ENCODE peak calls at places on chromosome 10, in five cellular contexts. One of them, this sample, is unnamed.

GRCh38 chr10:24652381-24652957 is 71.2 kb downstream of the ARHGAP21 start:
- DNase-seq in WERI-Rb-1: no peak
- DNase-seq in endothelial cell of umbilical vein: no peak
- DNase-seq in HFF-Myc: no peak
- DNase-seq in tibial nerve: no peak
- DNase-seq in this sample: no peak

GRCh38 chr10:30862486-30862885 is 169.2 kb downstream of the ZNF438 start:
- DNase-seq in HFF-Myc: no peak
- DNase-seq in endothelial cell of umbilical vein: no peak
- DNase-seq in tibial nerve: no peak
- DNase-seq in WERI-Rb-1: no peak
- DNase-seq in this sample: no peak

GRCh38 chr10:13891542-13892431 is 305.0 kb downstream of the PRPF18 start:
- DNase-seq in WERI-Rb-1: peak
- DNase-seq in HFF-Myc: no peak
- DNase-seq in endothelial cell of umbilical vein: peak
- DNase-seq in tibial nerve: no peak
- DNase-seq in this sample: no peak

GRCh38 chr10:58868736-58869435 is 307.6 kb upstream of the PHYHIPL start:
- DNase-seq in HFF-Myc: no peak
- DNase-seq in endothelial cell of umbilical vein: no peak
- DNase-seq in tibial nerve: no peak
- DNase-seq in WERI-Rb-1: no peak
- DNase-seq in this sample: no peak

GRCh38 chr10:11176746-11177145 is 159.1 kb downstream of the CELF2 start:
- DNase-seq in endothelial cell of umbilical vein: no peak
- DNase-seq in HFF-Myc: no peak
- DNase-seq in WERI-Rb-1: no peak
- DNase-seq in tibial nerve: no peak
- DNase-seq in this sample: peak

GRCh38 chr10:61992059-61992460 is 90.6 kb downstream of the ARID5B start:
- DNase-seq in tibial nerve: no peak
- DNase-seq in WERI-Rb-1: no peak
- DNase-seq in endothelial cell of umbilical vein: peak
- DNase-seq in HFF-Myc: no peak
- DNase-seq in this sample: no peak

GRCh38 chr10:48773580-48773979 is 88.9 kb downstream of the WDFY4 start:
- DNase-seq in tibial nerve: no peak
- DNase-seq in WERI-Rb-1: no peak
- DNase-seq in HFF-Myc: no peak
- DNase-seq in endothelial cell of umbilical vein: no peak
- DNase-seq in this sample: peak

GRCh38 chr10:16520900-16521299 is 779 bp downstream of the C1QL3 start:
- DNase-seq in tibial nerve: no peak
- DNase-seq in HFF-Myc: no peak
- DNase-seq in endothelial cell of umbilical vein: no peak
- DNase-seq in WERI-Rb-1: peak
- DNase-seq in this sample: no peak

GRCh38 chr10:114367676-114368391 is 36.5 kb downstream of the AFAP1L2 start:
- DNase-seq in HFF-Myc: no peak
- DNase-seq in WERI-Rb-1: no peak
- DNase-seq in endothelial cell of umbilical vein: peak
- DNase-seq in tibial nerve: no peak
- DNase-seq in this sample: no peak

GRCh38 chr10:124152139-124152780 is 58.9 kb upstream of the CHST15 start:
- DNase-seq in endothelial cell of umbilical vein: no peak
- DNase-seq in WERI-Rb-1: no peak
- DNase-seq in HFF-Myc: peak
- DNase-seq in tibial nerve: peak
- DNase-seq in this sample: no peak

GRCh38 chr10:61135276-61135721 is 191.3 kb upstream of the RHOBTB1 start:
- DNase-seq in HFF-Myc: no peak
- DNase-seq in endothelial cell of umbilical vein: peak
- DNase-seq in tibial nerve: no peak
- DNase-seq in WERI-Rb-1: no peak
- DNase-seq in this sample: no peak

GRCh38 chr10:11208908-11209809 is 191.5 kb downstream of the CELF2 start:
- DNase-seq in endothelial cell of umbilical vein: peak
- DNase-seq in tibial nerve: no peak
- DNase-seq in HFF-Myc: no peak
- DNase-seq in WERI-Rb-1: no peak
- DNase-seq in this sample: no peak

GRCh38 chr10:78424721-78425120 is 391.1 kb downstream of the RPS24 start:
- DNase-seq in HFF-Myc: no peak
- DNase-seq in WERI-Rb-1: no peak
- DNase-seq in tibial nerve: no peak
- DNase-seq in endothelial cell of umbilical vein: peak
- DNase-seq in this sample: no peak

GRCh38 chr10:117365612-117366011 is 9.6 kb downstream of the PDZD8 start:
- DNase-seq in HFF-Myc: no peak
- DNase-seq in tibial nerve: no peak
- DNase-seq in endothelial cell of umbilical vein: peak
- DNase-seq in WERI-Rb-1: no peak
- DNase-seq in this sample: no peak

GRCh38 chr10:22476601-22477364 is 131.5 kb downstream of the SPAG6 start:
- DNase-seq in WERI-Rb-1: no peak
- DNase-seq in tibial nerve: no peak
- DNase-seq in endothelial cell of umbilical vein: no peak
- DNase-seq in HFF-Myc: no peak
- DNase-seq in this sample: peak

GRCh38 chr10:86648706-86649426 is 5.5 kb upstream of the OPN4 start:
- DNase-seq in WERI-Rb-1: no peak
- DNase-seq in HFF-Myc: peak
- DNase-seq in tibial nerve: peak
- DNase-seq in endothelial cell of umbilical vein: no peak
- DNase-seq in this sample: peak

GRCh38 chr10:105797234-105797890 is 1156.3 kb downstream of the SORCS3 start:
- DNase-seq in tibial nerve: no peak
- DNase-seq in HFF-Myc: no peak
- DNase-seq in WERI-Rb-1: no peak
- DNase-seq in endothelial cell of umbilical vein: peak
- DNase-seq in this sample: no peak

GRCh38 chr10:30439931-30440330 is 5.9 kb downstream of the MAP3K8 start:
- DNase-seq in tibial nerve: no peak
- DNase-seq in HFF-Myc: no peak
- DNase-seq in endothelial cell of umbilical vein: no peak
- DNase-seq in WERI-Rb-1: no peak
- DNase-seq in this sample: no peak

GRCh38 chr10:13617146-13617545 is 30.4 kb downstream of the PRPF18 start:
- DNase-seq in tibial nerve: no peak
- DNase-seq in HFF-Myc: no peak
- DNase-seq in WERI-Rb-1: no peak
- DNase-seq in endothelial cell of umbilical vein: no peak
- DNase-seq in this sample: no peak

DNA sequence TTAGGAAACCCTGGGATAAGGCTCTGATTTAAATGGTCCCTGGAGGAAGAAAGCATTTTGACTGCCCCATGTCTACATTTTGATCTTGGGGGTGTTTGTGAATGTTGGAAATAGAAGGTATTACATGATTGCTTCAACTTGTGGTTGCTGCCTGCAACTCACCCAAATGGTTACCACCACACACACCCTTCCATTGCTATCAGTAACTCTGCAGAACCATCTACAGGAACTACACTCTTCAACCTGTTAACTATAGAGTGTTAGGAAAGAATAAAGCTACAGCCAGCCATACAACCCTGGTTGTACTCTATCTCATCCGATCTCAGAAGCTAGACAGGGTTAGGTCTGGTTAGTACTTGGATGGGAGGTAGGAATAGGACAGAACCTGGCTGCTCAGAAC is 71.2 kb downstream of the APBB1IP start:
- DNase-seq in WERI-Rb-1: no peak
- DNase-seq in HFF-Myc: no peak
- DNase-seq in tibial nerve: no peak
- DNase-seq in endothelial cell of umbilical vein: no peak
- DNase-seq in this sample: no peak
- TF ChIP-seq CTCF in WERI-Rb-1: no peak
- TF ChIP-seq CTCF in HFF-Myc: no peak
- TF ChIP-seq CTCF in tibial nerve: no peak
- TF ChIP-seq CTCF in endothelial cell of umbilical vein: no peak
- TF ChIP-seq CTCF in this sample: no peak

DNA sequence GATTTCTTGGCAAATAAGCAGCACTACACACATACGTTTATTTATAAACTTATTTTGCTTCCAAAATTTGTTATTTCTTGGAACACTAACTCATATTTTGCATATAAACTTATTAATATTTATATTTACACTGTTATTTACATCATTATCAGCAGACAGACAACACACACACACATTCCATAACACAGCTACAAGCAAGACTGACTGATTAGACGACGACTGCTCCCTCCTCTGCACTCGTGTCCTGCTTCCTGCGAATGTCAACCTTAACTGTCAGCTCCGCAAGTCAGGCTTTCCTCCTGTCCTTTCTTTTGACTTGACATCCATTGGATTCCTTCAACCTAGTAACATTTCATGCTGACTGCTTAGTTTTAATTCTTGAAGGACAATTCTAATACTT is 96.6 kb downstream of the ATE1 start:
- DNase-seq in tibial nerve: no peak
- DNase-seq in WERI-Rb-1: no peak
- DNase-seq in endothelial cell of umbilical vein: no peak
- DNase-seq in HFF-Myc: no peak
- DNase-seq in this sample: no peak
- H3K4me3 ChIP-seq in tibial nerve: no peak
- H3K4me3 ChIP-seq in WERI-Rb-1: no peak
- H3K4me3 ChIP-seq in endothelial cell of umbilical vein: no peak
- H3K4me3 ChIP-seq in HFF-Myc: no peak
- H3K4me3 ChIP-seq in this sample: no peak

GRCh38 chr10:21020545-21020944 is 123.4 kb upstream of the NEBL start:
- DNase-seq in WERI-Rb-1: peak
- DNase-seq in tibial nerve: no peak
- DNase-seq in endothelial cell of umbilical vein: peak
- DNase-seq in HFF-Myc: no peak
- DNase-seq in this sample: no peak

GRCh38 chr10:21022821-21023220 is 125.7 kb upstream of the NEBL start:
- DNase-seq in HFF-Myc: no peak
- DNase-seq in WERI-Rb-1: no peak
- DNase-seq in endothelial cell of umbilical vein: no peak
- DNase-seq in tibial nerve: no peak
- DNase-seq in this sample: no peak

GRCh38 chr10:21015838-21016237 is 118.7 kb upstream of the NEBL start:
- DNase-seq in WERI-Rb-1: no peak
- DNase-seq in tibial nerve: no peak
- DNase-seq in HFF-Myc: no peak
- DNase-seq in endothelial cell of umbilical vein: no peak
- DNase-seq in this sample: no peak

GRCh38 chr10:21021843-21022594 is 124.9 kb upstream of the NEBL start:
- DNase-seq in endothelial cell of umbilical vein: no peak
- DNase-seq in tibial nerve: no peak
- DNase-seq in WERI-Rb-1: no peak
- DNase-seq in HFF-Myc: no peak
- DNase-seq in this sample: no peak

DNA sequence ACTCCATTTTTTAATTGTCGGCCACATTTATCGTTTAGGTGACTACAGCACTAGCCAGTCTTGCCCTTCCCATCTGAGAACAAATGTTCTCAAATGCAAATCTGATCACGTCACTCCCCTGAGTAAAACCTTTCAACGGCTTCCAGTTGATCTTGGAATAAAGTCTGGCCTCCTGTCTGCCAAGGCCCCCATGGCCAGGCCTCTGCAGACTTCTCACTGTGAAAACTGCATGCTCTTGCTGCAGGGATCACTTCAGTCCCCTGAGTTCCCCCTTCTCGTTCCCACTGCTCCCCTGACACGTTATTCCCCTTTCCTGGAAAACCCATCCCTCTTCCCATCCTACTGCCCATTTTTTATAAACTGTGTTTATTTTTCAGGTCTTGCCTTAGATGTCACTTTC is 124.1 kb upstream of the NEBL start:
- DNase-seq in endothelial cell of umbilical vein: no peak
- DNase-seq in tibial nerve: no peak
- DNase-seq in HFF-Myc: no peak
- DNase-seq in WERI-Rb-1: no peak
- DNase-seq in this sample: no peak
- TF ChIP-seq CTCF in endothelial cell of umbilical vein: no peak
- TF ChIP-seq CTCF in tibial nerve: no peak
- TF ChIP-seq CTCF in HFF-Myc: no peak
- TF ChIP-seq CTCF in WERI-Rb-1: no peak
- TF ChIP-seq CTCF in this sample: no peak

GRCh38 chr10:5040781-5041470 is 37.3 kb upstream of the AKR1C2 start:
- DNase-seq in tibial nerve: no peak
- DNase-seq in endothelial cell of umbilical vein: no peak
- DNase-seq in WERI-Rb-1: no peak
- DNase-seq in HFF-Myc: no peak
- DNase-seq in this sample: no peak
- H3K4me3 ChIP-seq in tibial nerve: no peak
- H3K4me3 ChIP-seq in endothelial cell of umbilical vein: no peak
- H3K4me3 ChIP-seq in WERI-Rb-1: no peak
- H3K4me3 ChIP-seq in HFF-Myc: no peak
- H3K4me3 ChIP-seq in this sample: peak

GRCh38 chr10:8403711-8404371 is 349.4 kb downstream of the GATA3 start:
- DNase-seq in endothelial cell of umbilical vein: no peak
- DNase-seq in WERI-Rb-1: no peak
- DNase-seq in tibial nerve: no peak
- DNase-seq in HFF-Myc: no peak
- DNase-seq in this sample: no peak
- TF ChIP-seq CTCF in endothelial cell of umbilical vein: no peak
- TF ChIP-seq CTCF in WERI-Rb-1: no peak
- TF ChIP-seq CTCF in tibial nerve: no peak
- TF ChIP-seq CTCF in HFF-Myc: no peak
- TF ChIP-seq CTCF in this sample: no peak

GRCh38 chr10:122130474-122131110 is 140.5 kb upstream of the BTBD16 start:
- DNase-seq in tibial nerve: no peak
- DNase-seq in HFF-Myc: no peak
- DNase-seq in WERI-Rb-1: no peak
- DNase-seq in endothelial cell of umbilical vein: no peak
- DNase-seq in this sample: no peak

GRCh38 chr10:122128357-122128756 is 139.4 kb downstream of the TACC2 start:
- DNase-seq in WERI-Rb-1: no peak
- DNase-seq in HFF-Myc: no peak
- DNase-seq in tibial nerve: peak
- DNase-seq in endothelial cell of umbilical vein: peak
- DNase-seq in this sample: no peak

GRCh38 chr10:122126763-122127659 is 138.0 kb downstream of the TACC2 start:
- DNase-seq in WERI-Rb-1: no peak
- DNase-seq in HFF-Myc: peak
- DNase-seq in tibial nerve: no peak
- DNase-seq in endothelial cell of umbilical vein: peak
- DNase-seq in this sample: no peak

GRCh38 chr10:122124808-122125207 is 135.8 kb downstream of the TACC2 start:
- DNase-seq in HFF-Myc: no peak
- DNase-seq in endothelial cell of umbilical vein: no peak
- DNase-seq in tibial nerve: no peak
- DNase-seq in WERI-Rb-1: no peak
- DNase-seq in this sample: no peak

GRCh38 chr10:122127943-122128342 is 139.0 kb downstream of the TACC2 start:
- DNase-seq in tibial nerve: no peak
- DNase-seq in endothelial cell of umbilical vein: peak
- DNase-seq in HFF-Myc: no peak
- DNase-seq in WERI-Rb-1: peak
- DNase-seq in this sample: no peak
- H3K4me3 ChIP-seq in tibial nerve: peak
- H3K4me3 ChIP-seq in endothelial cell of umbilical vein: peak
- H3K4me3 ChIP-seq in HFF-Myc: no peak
- H3K4me3 ChIP-seq in WERI-Rb-1: no peak
- H3K4me3 ChIP-seq in this sample: peak

DNA sequence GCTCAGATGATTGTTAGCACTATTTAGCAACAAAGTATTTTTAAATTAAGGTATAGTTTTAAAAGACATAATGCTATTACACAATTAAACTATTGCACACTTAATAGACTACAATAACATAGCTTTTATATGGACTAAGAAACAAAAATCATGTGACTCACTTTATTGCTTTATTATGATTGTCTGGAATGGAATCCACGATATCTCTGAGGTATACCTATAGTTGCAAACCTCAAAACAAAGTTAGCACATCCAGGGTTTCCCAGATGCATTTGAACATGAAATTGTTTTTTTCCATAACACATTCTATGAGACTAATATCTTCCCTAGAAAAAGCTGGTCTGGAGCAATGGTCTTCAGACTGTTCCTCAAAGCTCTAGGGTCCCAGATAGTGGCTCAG is 18.3 kb upstream of the RPEL1 start:
- DNase-seq in endothelial cell of umbilical vein: no peak
- DNase-seq in HFF-Myc: no peak
- DNase-seq in WERI-Rb-1: no peak
- DNase-seq in tibial nerve: no peak
- DNase-seq in this sample: no peak
- TF ChIP-seq CTCF in endothelial cell of umbilical vein: no peak
- TF ChIP-seq CTCF in HFF-Myc: no peak
- TF ChIP-seq CTCF in WERI-Rb-1: no peak
- TF ChIP-seq CTCF in tibial nerve: no peak
- TF ChIP-seq CTCF in this sample: no peak

This sample was measured in vagina.